ENCODE peak calls at places on chromosomes 3 and 15, in five cellular contexts. One of them, this sample, is unnamed.

GRCh38 chr15:78709263-78709882 is 68.4 kb upstream of the CHRNB4 start:
- DNase-seq in H9: peak
- DNase-seq in mesenchymal stem cell: peak
- DNase-seq in neuronal stem cell: peak
- DNase-seq in IMR-90: peak
- DNase-seq in this sample: peak

GRCh38 chr3:31968927-31969418 is 12.1 kb downstream of the OSBPL10 start:
- DNase-seq in mesenchymal stem cell: peak
- DNase-seq in H9: no peak
- DNase-seq in IMR-90: peak
- DNase-seq in neuronal stem cell: peak
- DNase-seq in this sample: no peak

GRCh38 chr3:184780981-184781515 is 30.9 kb upstream of the VPS8 start:
- DNase-seq in neuronal stem cell: no peak
- DNase-seq in mesenchymal stem cell: no peak
- DNase-seq in IMR-90: no peak
- DNase-seq in H9: no peak
- DNase-seq in this sample: no peak

GRCh38 chr3:62817678-62818077 is 57.5 kb downstream of the CADPS start:
- DNase-seq in neuronal stem cell: no peak
- DNase-seq in H9: no peak
- DNase-seq in mesenchymal stem cell: no peak
- DNase-seq in IMR-90: no peak
- DNase-seq in this sample: no peak

GRCh38 chr3:182979103-182979697 is 1.1 kb downstream of the DCUN1D1 start:
- DNase-seq in neuronal stem cell: no peak
- DNase-seq in IMR-90: peak
- DNase-seq in mesenchymal stem cell: peak
- DNase-seq in H9: no peak
- DNase-seq in this sample: no peak

GRCh38 chr3:14876942-14877341 is 58.2 kb downstream of the FGD5 start:
- DNase-seq in H9: no peak
- DNase-seq in IMR-90: no peak
- DNase-seq in neuronal stem cell: no peak
- DNase-seq in mesenchymal stem cell: no peak
- DNase-seq in this sample: no peak

GRCh38 chr15:70091649-70092461 is 5.9 kb downstream of the TLE3 start:
- DNase-seq in IMR-90: no peak
- DNase-seq in H9: no peak
- DNase-seq in mesenchymal stem cell: peak
- DNase-seq in neuronal stem cell: no peak
- DNase-seq in this sample: no peak

GRCh38 chr3:175951047-175951694 is 1092.0 kb downstream of the NAALADL2 start:
- DNase-seq in H9: no peak
- DNase-seq in neuronal stem cell: no peak
- DNase-seq in IMR-90: peak
- DNase-seq in mesenchymal stem cell: peak
- DNase-seq in this sample: no peak

GRCh38 chr15:72835289-72835890 is 51.8 kb upstream of the ADPGK start:
- DNase-seq in IMR-90: no peak
- DNase-seq in H9: peak
- DNase-seq in neuronal stem cell: peak
- DNase-seq in mesenchymal stem cell: no peak
- DNase-seq in this sample: no peak

GRCh38 chr3:177608443-177608842 is 411.2 kb upstream of the TBL1XR1 start:
- DNase-seq in IMR-90: no peak
- DNase-seq in neuronal stem cell: no peak
- DNase-seq in mesenchymal stem cell: no peak
- DNase-seq in H9: no peak
- DNase-seq in this sample: no peak

GRCh38 chr3:182740710-182741109 is 52.6 kb upstream of the ATP11B start:
- DNase-seq in neuronal stem cell: no peak
- DNase-seq in H9: no peak
- DNase-seq in IMR-90: no peak
- DNase-seq in mesenchymal stem cell: no peak
- DNase-seq in this sample: no peak

GRCh38 chr3:173920386-173920785 is 522.8 kb downstream of the NLGN1 start:
- DNase-seq in IMR-90: peak
- DNase-seq in neuronal stem cell: no peak
- DNase-seq in H9: no peak
- DNase-seq in mesenchymal stem cell: no peak
- DNase-seq in this sample: no peak

GRCh38 chr15:26082833-26083174 is 219.7 kb upstream of the ATP10A start:
- DNase-seq in IMR-90: no peak
- DNase-seq in neuronal stem cell: no peak
- DNase-seq in mesenchymal stem cell: no peak
- DNase-seq in H9: no peak
- DNase-seq in this sample: no peak

DNA sequence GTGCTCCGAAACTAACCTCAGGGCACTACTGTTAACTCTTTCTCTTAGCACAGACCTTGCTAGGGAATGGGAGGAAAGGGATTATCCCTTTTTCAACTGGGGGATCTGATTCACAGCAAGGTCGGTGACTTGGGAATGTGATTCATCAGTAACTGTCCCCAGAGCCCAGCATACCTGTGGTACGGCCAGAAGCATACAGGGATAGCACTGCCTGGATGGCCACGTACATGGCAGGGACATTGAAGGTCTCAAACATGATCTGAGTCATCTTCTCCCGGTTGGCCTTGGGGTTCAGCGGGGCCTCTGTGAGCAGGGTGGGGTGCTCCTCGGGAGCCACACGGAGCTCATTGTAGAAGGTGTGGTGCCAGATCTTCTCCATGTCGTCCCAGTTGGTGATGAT is 2.3 kb downstream of the ACTC1 start:
- DNase-seq in H9: no peak
- DNase-seq in neuronal stem cell: no peak
- DNase-seq in mesenchymal stem cell: no peak
- DNase-seq in IMR-90: no peak
- DNase-seq in this sample: no peak
- H4K91ac ChIP-seq in H9: no peak
- H4K91ac ChIP-seq in neuronal stem cell: no peak
- H4K91ac ChIP-seq in mesenchymal stem cell: no peak
- H4K91ac ChIP-seq in IMR-90: no peak
- H4K91ac ChIP-seq in this sample: no peak

GRCh38 chr3:150023239-150023636 is 52.5 kb upstream of the PFN2 start:
- DNase-seq in neuronal stem cell: no peak
- DNase-seq in IMR-90: no peak
- DNase-seq in H9: no peak
- DNase-seq in mesenchymal stem cell: no peak
- DNase-seq in this sample: no peak

GRCh38 chr3:150020527-150020926 is 49.8 kb upstream of the PFN2 start:
- DNase-seq in IMR-90: peak
- DNase-seq in neuronal stem cell: no peak
- DNase-seq in H9: no peak
- DNase-seq in mesenchymal stem cell: peak
- DNase-seq in this sample: no peak

DNA sequence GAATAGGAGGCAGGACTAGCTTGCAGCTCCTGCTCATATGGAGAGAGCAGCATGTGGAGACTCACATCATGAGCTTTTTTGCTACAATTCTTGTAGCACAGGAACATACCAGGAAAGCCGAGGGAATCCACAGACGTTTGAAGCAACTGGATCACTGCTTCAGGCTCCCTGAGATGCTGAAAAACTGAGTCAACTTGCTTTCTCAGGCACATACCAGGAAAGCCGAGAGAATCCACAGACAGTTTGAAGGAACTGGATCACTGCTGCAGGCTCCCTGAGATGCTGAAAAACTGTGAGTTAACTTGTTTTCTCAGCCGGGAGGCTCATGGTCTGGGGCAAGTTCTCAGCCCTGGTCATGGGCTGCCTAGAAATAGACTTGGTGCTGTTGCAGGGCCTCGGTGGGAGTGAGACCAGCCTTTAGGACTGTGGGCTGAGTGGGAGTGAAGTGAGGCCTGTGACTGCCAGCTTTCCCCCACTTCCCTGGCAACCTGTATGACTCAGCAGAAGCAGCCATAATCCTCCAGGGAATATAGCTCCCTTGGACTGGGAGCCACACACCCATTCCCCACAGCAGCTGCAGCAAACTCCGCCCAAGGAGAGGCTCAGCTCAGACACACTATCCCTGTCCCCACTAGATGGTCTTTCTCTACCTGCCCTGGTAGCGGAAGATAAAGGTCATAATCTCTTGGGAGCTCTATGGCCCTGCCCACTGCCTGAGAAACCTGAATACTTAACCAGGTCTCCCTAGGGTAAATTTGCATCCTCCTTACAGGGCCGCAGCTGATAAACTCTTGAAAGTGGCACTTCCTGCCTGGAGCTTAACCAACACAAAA is 51.9 kb upstream of the PFN2 start:
- DNase-seq in IMR-90: peak
- DNase-seq in H9: peak
- DNase-seq in mesenchymal stem cell: no peak
- DNase-seq in neuronal stem cell: no peak
- DNase-seq in this sample: no peak
- H2BK15ac ChIP-seq in IMR-90: peak
- H2BK15ac ChIP-seq in H9: no peak
- H2BK15ac ChIP-seq in mesenchymal stem cell: no peak
- H2BK15ac ChIP-seq in neuronal stem cell: no peak
- H2BK15ac ChIP-seq in this sample: peak

DNA sequence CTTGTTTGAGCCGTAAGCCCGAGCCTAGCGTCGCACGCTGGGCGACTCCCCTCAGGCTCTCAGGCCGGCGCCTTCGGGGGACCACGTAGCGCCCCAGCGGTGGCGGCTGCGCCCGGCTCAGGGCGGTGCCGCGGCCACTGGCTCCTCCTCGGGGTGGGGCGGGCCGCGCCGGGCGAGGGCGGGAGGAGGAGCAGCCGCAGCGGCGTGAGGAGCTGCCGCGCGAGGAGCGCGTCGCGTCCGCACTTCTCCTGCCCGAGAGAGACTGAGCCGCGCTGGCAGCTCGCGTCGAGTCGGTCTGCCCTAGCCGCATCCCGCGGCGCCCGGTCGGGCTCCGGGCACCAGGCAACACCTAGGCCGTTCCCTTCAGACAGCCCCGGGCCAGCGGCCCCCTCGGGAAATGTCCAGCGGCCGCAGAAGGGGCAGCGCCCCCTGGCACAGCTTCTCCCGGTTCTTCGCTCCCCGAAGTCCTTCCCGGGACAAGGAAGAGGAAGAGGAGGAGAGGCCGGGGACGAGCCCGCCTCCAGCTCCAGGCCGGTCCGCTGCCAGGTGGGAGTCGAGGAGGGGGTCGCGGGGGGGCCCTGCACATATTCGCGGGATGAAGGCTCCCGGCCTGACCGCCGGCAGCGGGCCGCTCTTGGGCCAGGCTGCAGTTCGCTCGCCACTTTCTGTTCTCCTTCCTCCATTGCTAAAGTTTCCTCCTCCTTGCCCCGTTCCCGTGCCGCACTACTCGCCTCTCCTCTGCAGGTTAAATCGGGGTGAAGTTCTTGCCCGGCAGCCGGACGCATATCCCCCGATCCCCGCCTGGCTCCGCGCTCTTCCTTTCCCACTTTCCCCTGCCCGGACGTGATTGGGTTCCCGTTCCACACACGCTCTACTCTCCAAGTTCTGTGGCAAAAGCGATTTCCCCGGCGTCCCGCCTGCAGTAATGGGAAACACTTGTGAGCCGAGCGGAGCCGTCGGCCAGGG is at the start of gene CRYBG3:
- DNase-seq in H9: peak
- DNase-seq in IMR-90: peak
- DNase-seq in neuronal stem cell: peak
- DNase-seq in mesenchymal stem cell: peak
- DNase-seq in this sample: peak
- H4K91ac ChIP-seq in H9: no peak
- H4K91ac ChIP-seq in IMR-90: no peak
- H4K91ac ChIP-seq in neuronal stem cell: peak
- H4K91ac ChIP-seq in mesenchymal stem cell: no peak
- H4K91ac ChIP-seq in this sample: no peak

GRCh38 chr3:194103475-194103874 is 32.5 kb upstream of the HES1 start:
- DNase-seq in neuronal stem cell: no peak
- DNase-seq in H9: no peak
- DNase-seq in IMR-90: no peak
- DNase-seq in mesenchymal stem cell: no peak
- DNase-seq in this sample: no peak

GRCh38 chr3:194102436-194102835 is 33.5 kb upstream of the HES1 start:
- DNase-seq in neuronal stem cell: no peak
- DNase-seq in IMR-90: no peak
- DNase-seq in H9: no peak
- DNase-seq in mesenchymal stem cell: no peak
- DNase-seq in this sample: no peak

GRCh38 chr3:194104041-194104751 is 31.8 kb upstream of the HES1 start:
- DNase-seq in H9: no peak
- DNase-seq in IMR-90: no peak
- DNase-seq in mesenchymal stem cell: no peak
- DNase-seq in neuronal stem cell: no peak
- DNase-seq in this sample: no peak

GRCh38 chr3:194107126-194107525 is 28.8 kb upstream of the HES1 start:
- DNase-seq in mesenchymal stem cell: no peak
- DNase-seq in neuronal stem cell: no peak
- DNase-seq in IMR-90: no peak
- DNase-seq in H9: no peak
- DNase-seq in this sample: no peak

GRCh38 chr3:194105292-194105691 is 30.7 kb upstream of the HES1 start:
- DNase-seq in H9: no peak
- DNase-seq in IMR-90: no peak
- DNase-seq in neuronal stem cell: no peak
- DNase-seq in mesenchymal stem cell: no peak
- DNase-seq in this sample: no peak
- H2BK15ac ChIP-seq in H9: no peak
- H2BK15ac ChIP-seq in IMR-90: no peak
- H2BK15ac ChIP-seq in neuronal stem cell: no peak
- H2BK15ac ChIP-seq in mesenchymal stem cell: no peak
- H2BK15ac ChIP-seq in this sample: no peak

GRCh38 chr15:67149068-67149841 is 83.9 kb downstream of the SMAD3 start:
- DNase-seq in neuronal stem cell: no peak
- DNase-seq in mesenchymal stem cell: peak
- DNase-seq in H9: no peak
- DNase-seq in IMR-90: no peak
- DNase-seq in this sample: no peak
- H4K91ac ChIP-seq in neuronal stem cell: no peak
- H4K91ac ChIP-seq in mesenchymal stem cell: peak
- H4K91ac ChIP-seq in H9: no peak
- H4K91ac ChIP-seq in IMR-90: peak
- H4K91ac ChIP-seq in this sample: no peak